ENCODE peak calls at places on chromosomes 4 and X, in five cellular contexts. V, S, X, Y and Z are unnamed samples.

GRCh38 chrX:96683997-96684338 is 674 bp upstream of the DIAPH2 start:
- DNase-seq in Y (peak), V (no peak), X (no peak), S (no peak), Z (no peak)

GRCh38 chr4:79599691-79600090 is 191.7 kb upstream of the GK2 start:
- DNase-seq in Y (no peak), V (no peak), S (no peak), X (no peak), Z (no peak)

GRCh38 chr4:81493895-81494490 is 22.3 kb upstream of the RASGEF1B start:
- DNase-seq in Y (no peak), S (no peak), V (no peak), X (no peak), Z (no peak)

GRCh38 chr4:88610771-88611170 is 18.5 kb downstream of the HERC3 start:
- DNase-seq in Y (no peak), X (peak), S (peak), V (no peak), Z (peak)

GRCh38 chr4:99483636-99484035 is 27.2 kb upstream of the C4orf17 start:
- DNase-seq in X (no peak), V (no peak), S (no peak), Y (no peak), Z (no peak)

GRCh38 chr4:123421227-123421941 is 24.8 kb downstream of the SPRY1 start:
- DNase-seq in X (no peak), S (no peak), V (no peak), Y (peak), Z (no peak)

GRCh38 chr4:151658959-151659593 is 101.7 kb downstream of the GATB start:
- DNase-seq in X (no peak), S (no peak), Y (peak), V (no peak), Z (no peak)

GRCh38 chr4:19309365-19309764 is 942.3 kb upstream of the SLIT2 start:
- DNase-seq in S (no peak), V (peak), Y (peak), X (no peak), Z (no peak)

GRCh38 chr4:113733685-113734084 is 27.9 kb downstream of the CAMK2D start:
- DNase-seq in X (no peak), Y (no peak), S (no peak), V (peak), Z (no peak)

GRCh38 chr4:118923891-118924290 is 35.2 kb downstream of the SYNPO2 start:
- DNase-seq in V (no peak), Y (no peak), S (no peak), X (no peak), Z (no peak)

GRCh38 chr4:48467442-48467841 is 15.7 kb upstream of the SLC10A4 start:
- DNase-seq in Y (peak), S (no peak), V (no peak), X (no peak), Z (no peak)

GRCh38 chr4:81807927-81808672 is 336.4 kb upstream of the RASGEF1B start:
- DNase-seq in Y (peak), X (no peak), V (peak), S (no peak), Z (no peak)

GRCh38 chr4:122928930-122929329 is 6.5 kb upstream of the NUDT6 start:
- DNase-seq in X (no peak), S (no peak), Y (no peak), V (no peak), Z (no peak)

GRCh38 chr4:117770269-117771087 is 263.8 kb upstream of the NDST3 start:
- DNase-seq in X (no peak), V (no peak), S (no peak), Y (no peak), Z (no peak)
- H3K27ac ChIP-seq in X (no peak), V (no peak), S (no peak), Y (no peak), Z (no peak)

GRCh38 chrX:17411189-17411588 is 36.2 kb downstream of the NHS start:
- DNase-seq in X (no peak), Y (no peak), S (no peak), V (no peak), Z (no peak)

GRCh38 chrX:17409566-17410290 is 34.7 kb downstream of the NHS start:
- DNase-seq in V (no peak), S (no peak), X (no peak), Y (no peak), Z (no peak)

GRCh38 chrX:17403231-17403691 is 28.3 kb downstream of the NHS start:
- DNase-seq in X (peak), Y (no peak), S (no peak), V (no peak), Z (no peak)

GRCh38 chrX:17405225-17405969 is 30.4 kb downstream of the NHS start:
- DNase-seq in S (no peak), Y (no peak), X (no peak), V (peak), Z (no peak)
- H3K27ac ChIP-seq in S (no peak), Y (no peak), X (no peak), V (peak), Z (peak)

GRCh38 chr4:76272999-76273398 is 21.5 kb downstream of the FAM47E start:
- DNase-seq in Y (no peak), X (no peak), S (no peak), V (no peak), Z (no peak)

GRCh38 chr4:76270776-76271175 is 19.3 kb downstream of the FAM47E start:
- DNase-seq in X (no peak), Y (no peak), S (no peak), V (peak), Z (no peak)

GRCh38 chr4:76271248-76271647 is 19.7 kb downstream of the FAM47E start:
- DNase-seq in S (no peak), X (no peak), V (no peak), Y (no peak), Z (no peak)

GRCh38 chr4:76272582-76272981 is 21.1 kb downstream of the FAM47E start:
- DNase-seq in V (no peak), S (no peak), X (no peak), Y (no peak), Z (no peak)

DNA sequence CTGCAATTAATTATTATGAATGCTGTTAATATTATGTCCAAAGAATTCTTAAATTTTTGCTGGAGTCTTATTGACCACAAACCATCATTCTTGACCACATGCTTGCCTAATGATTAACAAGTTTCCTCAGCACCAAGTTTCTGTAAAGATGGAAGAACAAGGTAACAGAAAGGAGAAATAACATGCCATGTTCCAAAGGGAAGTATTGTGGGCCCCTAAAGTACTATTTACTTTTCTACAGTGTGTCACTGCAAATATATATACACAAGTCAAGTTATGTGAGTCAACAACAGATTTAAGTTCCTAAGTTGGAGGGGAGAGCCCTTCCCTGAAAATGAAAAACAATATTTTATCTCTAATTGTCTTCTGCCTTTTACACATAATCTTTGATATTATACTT is 20.6 kb downstream of the FAM47E start:
- DNase-seq in V (no peak), Y (no peak), X (no peak), S (no peak), Z (no peak)
- H3K27ac ChIP-seq in V (no peak), Y (no peak), X (no peak), S (no peak), Z (no peak)

GRCh38 chr4:13325744-13326143 is 158.4 kb downstream of the RAB28 start:
- DNase-seq in S (no peak), Y (no peak), V (peak), X (peak), Z (no peak)

GRCh38 chr4:13322681-13323101 is 161.4 kb downstream of the RAB28 start:
- DNase-seq in S (no peak), X (no peak), V (peak), Y (peak), Z (no peak)

GRCh38 chr4:13328591-13328990 is 155.5 kb downstream of the RAB28 start:
- DNase-seq in V (peak), Y (no peak), X (no peak), S (no peak), Z (no peak)

GRCh38 chr4:13327991-13328390 is 156.1 kb downstream of the RAB28 start:
- DNase-seq in X (no peak), V (peak), S (no peak), Y (no peak), Z (no peak)

DNA sequence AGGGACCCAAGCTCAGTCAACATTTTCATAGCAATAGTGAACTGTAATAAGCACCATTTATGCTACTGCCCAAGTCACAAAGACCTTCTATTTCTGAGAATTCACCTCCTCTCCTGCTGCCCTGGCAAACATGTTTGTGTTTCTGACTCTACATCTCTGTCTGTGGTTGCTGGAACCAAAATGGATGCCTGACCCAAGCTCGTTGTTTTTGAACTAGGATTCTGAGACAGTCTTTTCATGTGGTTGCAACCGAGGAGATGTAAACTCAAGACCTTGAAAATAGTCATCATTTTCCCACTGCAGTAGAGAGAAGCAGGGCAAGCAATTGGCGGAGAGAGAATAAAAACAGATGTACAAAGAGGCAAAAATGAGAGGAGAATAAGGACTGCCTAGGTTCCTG is 160.2 kb downstream of the RAB28 start:
- DNase-seq in V (no peak), Y (no peak), S (no peak), X (no peak), Z (no peak)
- H3K27ac ChIP-seq in V (no peak), Y (no peak), S (no peak), X (no peak), Z (no peak)

GRCh38 chr4:7926822-7927221 is 12.8 kb downstream of the AFAP1 start:
- DNase-seq in V (no peak), Y (no peak), X (no peak), S (no peak), Z (no peak)

GRCh38 chr4:7924163-7924562 is 15.5 kb downstream of the AFAP1 start:
- DNase-seq in Y (no peak), S (no peak), V (no peak), X (no peak), Z (no peak)

GRCh38 chr4:7928711-7929505 is 10.8 kb downstream of the AFAP1 start:
- DNase-seq in X (no peak), S (no peak), Y (no peak), V (no peak), Z (no peak)

GRCh38 chr4:7922466-7922865 is 17.2 kb downstream of the AFAP1 start:
- DNase-seq in X (no peak), S (no peak), Y (no peak), V (no peak), Z (no peak)

DNA sequence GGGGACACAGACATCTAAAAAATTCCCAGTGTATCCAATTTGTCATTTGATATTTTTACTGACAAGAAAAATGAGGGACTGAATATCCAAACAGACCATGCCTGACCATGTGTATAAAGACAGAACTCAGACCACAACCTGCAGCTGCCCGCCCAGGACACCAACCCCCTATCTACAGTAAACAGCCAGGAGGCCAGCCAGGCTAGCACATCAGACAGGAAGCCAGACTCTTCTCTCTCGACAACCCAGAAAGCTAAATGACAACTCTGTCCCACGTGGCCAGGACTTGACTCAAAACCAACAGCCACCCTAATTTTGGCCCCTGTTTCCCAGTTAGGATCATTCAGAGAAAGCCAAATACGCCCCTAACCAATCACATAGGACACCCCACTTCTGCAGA is 15.1 kb downstream of the AFAP1 start:
- DNase-seq in S (no peak), X (no peak), V (no peak), Y (no peak), Z (no peak)
- H3K27ac ChIP-seq in S (no peak), X (no peak), V (no peak), Y (no peak), Z (no peak)

GRCh38 chrX:74251006-74251930 is 52.7 kb upstream of the ZCCHC13 start:
- DNase-seq in S (no peak), V (peak), X (no peak), Y (peak), Z (no peak)
- H3K27ac ChIP-seq in S (peak), V (peak), X (peak), Y (peak), Z (peak)

DNA sequence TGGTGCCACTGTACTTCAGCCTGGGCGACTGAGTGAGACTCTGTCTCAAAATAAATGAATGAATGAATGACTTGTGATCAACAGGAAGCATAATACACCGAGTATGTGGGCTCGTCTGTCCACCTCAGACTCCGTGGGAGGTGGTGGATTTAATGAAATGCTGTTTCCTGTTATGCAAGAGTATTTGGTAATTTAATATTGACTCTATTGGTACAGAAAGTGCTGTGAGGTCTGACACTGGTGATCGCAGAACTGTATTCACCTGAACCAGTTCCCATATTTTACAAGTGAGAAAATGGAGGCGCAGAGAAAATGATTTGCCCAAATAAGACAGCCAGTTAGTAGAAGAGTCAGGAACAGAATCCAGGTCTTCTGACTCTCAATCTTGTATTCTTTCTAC is 423.3 kb downstream of the RAPGEF2 start:
- DNase-seq in S (no peak), V (no peak), Y (peak), X (no peak), Z (no peak)
- H3K27ac ChIP-seq in S (no peak), V (no peak), Y (no peak), X (no peak), Z (no peak)

GRCh38 chr4:141011799-141012377 is 121.4 kb downstream of the RNF150 start:
- DNase-seq in Y (no peak), S (no peak), X (peak), V (no peak), Z (no peak)

GRCh38 chr4:141013899-141014298 is 119.4 kb downstream of the RNF150 start:
- DNase-seq in Y (no peak), S (no peak), X (no peak), V (no peak), Z (no peak)

GRCh38 chr4:141019772-141020171 is 113.5 kb downstream of the RNF150 start:
- DNase-seq in S (no peak), V (no peak), Y (no peak), X (no peak), Z (no peak)

GRCh38 chr4:141020801-141021261 is 112.4 kb downstream of the RNF150 start:
- DNase-seq in X (no peak), S (no peak), Y (no peak), V (no peak), Z (no peak)

GRCh38 chr4:141016117-141016798 is 117.0 kb downstream of the RNF150 start:
- DNase-seq in V (no peak), Y (no peak), X (no peak), S (no peak), Z (no peak)
- H3K27ac ChIP-seq in V (no peak), Y (no peak), X (no peak), S (no peak), Z (no peak)